ENCODE peak calls at places on chromosomes 5 and 9, in six cellular contexts. M, S, D, U, W and G are unnamed samples.
A peak's percentile ranks its signal among the peaks of the same experiment; 100 is the strongest.

GRCh38 chr5:3595102-3595961 is at the start of gene IRX1:
- DNase-seq in M (no peak), U (no peak), D (no peak), S (no peak), W (no peak), G (no peak)

GRCh38 chr9:86907346-86907745 is 40.0 kb downstream of the GAS1 start:
- DNase-seq in W (no peak), U (no peak), S (no peak), D (no peak), M (no peak), G (no peak)

GRCh38 chr5:126519637-126520592 is 75.1 kb downstream of the ALDH7A1 start:
- DNase-seq in D (no peak), U (no peak), M (no peak), W (peak; percentile 75), S (no peak), G (no peak)

GRCh38 chr9:34382054-34382453 is 5.4 kb upstream of the MYORG start:
- DNase-seq in W (no peak), D (no peak), M (no peak), U (no peak), S (no peak), G (no peak)

GRCh38 chr9:1125741-1126140 is 75.6 kb downstream of the DMRT2 start:
- DNase-seq in W (no peak), M (no peak), S (peak; percentile 31), U (no peak), D (no peak), G (no peak)

GRCh38 chr9:96139592-96140251 is 162.3 kb downstream of the HSD17B3 start:
- DNase-seq in M (no peak), U (no peak), S (peak; percentile 48), D (peak; percentile 31), W (no peak), G (peak; percentile 84)

GRCh38 chr5:150294551-150295071 is 5.0 kb upstream of the CAMK2A start:
- DNase-seq in M (no peak), D (no peak), W (no peak), U (no peak), S (no peak), G (no peak)

GRCh38 chr9:15135167-15135792 is 171.7 kb downstream of the TTC39B start:
- DNase-seq in U (peak; percentile 73), M (no peak), W (peak; percentile 61), S (peak; percentile 72), D (peak; percentile 82), G (peak; percentile 80)

GRCh38 chr9:118643118-118643517 is 726.1 kb downstream of the BRINP1 start:
- DNase-seq in U (no peak), W (no peak), M (no peak), S (peak; percentile 53), D (no peak), G (no peak)

GRCh38 chr5:84274585-84275468 is 109.9 kb downstream of the EDIL3 start:
- DNase-seq in W (peak; percentile 2), U (peak; percentile 9), M (no peak), D (peak; percentile 61), S (peak; percentile 38), G (peak; percentile 43)

GRCh38 chr9:13717356-13718057 is 438.0 kb upstream of the MPDZ start:
- DNase-seq in D (peak; percentile 43), S (no peak), M (no peak), U (no peak), W (no peak), G (no peak)

GRCh38 chr9:80797841-80798688 is 891.3 kb downstream of the TLE1 start:
- DNase-seq in M (no peak), W (no peak), S (no peak), D (no peak), U (no peak), G (no peak)

GRCh38 chr9:122128432-122129343 is 30.9 kb downstream of the NDUFA8 start:
- DNase-seq in S (no peak), W (no peak), M (no peak), U (no peak), D (no peak), G (no peak)

GRCh38 chr5:122775713-122776084 is 819 bp downstream of the SNX2 start:
- DNase-seq in D (peak; percentile 63), W (peak; percentile 14), M (no peak), U (no peak), S (peak; percentile 2), G (peak; percentile 71)

GRCh38 chr5:80594810-80595209 is 24.7 kb upstream of the ANKRD34B start:
- DNase-seq in W (no peak), S (no peak), D (no peak), U (no peak), M (no peak), G (no peak)

GRCh38 chr5:16152601-16153568 is 26.7 kb downstream of the MARCHF11 start:
- DNase-seq in S (no peak), M (no peak), U (no peak), W (no peak), D (no peak), G (no peak)

GRCh38 chr9:94212531-94212930 is 46.6 kb upstream of the ZNF169 start:
- DNase-seq in S (no peak), D (no peak), M (no peak), U (no peak), W (no peak), G (no peak)

DNA sequence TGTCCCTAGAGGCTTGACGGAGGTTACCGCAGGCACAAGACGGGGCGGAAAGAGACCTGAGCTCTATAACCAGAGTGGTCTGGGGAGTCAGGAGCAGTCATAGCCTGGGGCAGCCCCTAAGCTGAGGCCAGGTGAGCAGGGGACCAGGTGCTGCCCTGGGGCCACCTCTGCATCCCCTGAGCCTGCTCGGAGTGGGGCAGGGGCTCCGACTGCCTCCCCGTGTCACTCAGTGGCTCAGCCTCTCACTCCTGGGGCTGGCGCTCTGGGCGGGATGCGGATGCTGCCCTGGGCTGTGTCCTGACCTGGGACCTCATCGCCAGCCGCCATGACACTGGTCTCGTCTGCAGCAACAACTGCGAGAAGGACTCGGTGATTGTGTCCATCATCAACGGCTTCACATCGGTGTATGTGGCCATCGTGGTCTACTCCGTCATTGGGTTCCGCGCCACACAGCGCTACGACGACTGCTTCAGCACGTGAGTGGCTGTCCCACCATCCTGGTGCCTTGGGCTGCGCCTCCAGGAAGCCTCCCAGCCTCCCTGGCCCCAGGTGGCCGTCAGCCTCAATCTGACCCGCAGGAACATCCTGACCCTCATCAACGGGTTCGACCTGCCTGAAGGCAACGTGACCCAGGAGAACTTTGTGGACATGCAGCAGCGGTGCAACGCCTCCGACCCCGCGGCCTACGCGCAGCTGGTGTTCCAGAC is 8.8 kb upstream of the SLC6A18 start:
- DNase-seq in U (no peak), D (no peak), M (no peak), S (no peak), W (no peak), G (no peak)
- TF ChIP-seq MYC in U (no peak), D (no peak), M (no peak), S (no peak), W (no peak), G (no peak)

DNA sequence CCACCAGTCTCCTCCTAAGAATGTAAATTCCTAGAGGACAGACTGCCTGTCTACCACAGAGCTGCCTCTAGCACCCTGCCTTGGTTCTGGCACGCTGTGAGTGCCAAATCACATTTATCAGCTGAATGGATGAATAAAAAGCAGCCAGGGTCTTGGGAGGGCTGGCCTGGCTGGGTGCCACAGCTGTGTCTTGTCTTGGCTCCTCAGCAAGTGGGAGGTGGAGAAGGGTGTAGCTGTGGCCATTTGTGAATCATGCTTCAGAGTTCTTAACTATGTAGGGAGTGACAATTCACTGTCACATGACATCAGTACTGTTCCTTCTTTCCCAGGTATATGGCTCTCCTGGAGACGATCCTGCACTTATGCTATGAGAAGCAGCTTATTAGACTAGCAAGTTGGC is 70.6 kb downstream of the DCP2 start:
- DNase-seq in D (no peak), S (peak; percentile 50), M (no peak), W (peak; percentile 73), U (no peak), G (no peak)
- TF ChIP-seq MYC in D (no peak), S (no peak), M (no peak), W (no peak), U (no peak), G (no peak)

GRCh38 chr5:139896718-139897117 is 101.1 kb downstream of the PSD2 start:
- DNase-seq in M (no peak), U (no peak), S (no peak), D (no peak), W (no peak), G (no peak)
- TF ChIP-seq MYC in M (no peak), U (no peak), S (no peak), D (no peak), W (no peak), G (no peak)

GRCh38 chr5:76694317-76694716 is 21.6 kb upstream of the F2R start:
- DNase-seq in U (no peak), D (no peak), W (no peak), M (no peak), S (no peak), G (no peak)
- TF ChIP-seq MYC in U (no peak), D (no peak), W (no peak), M (no peak), S (no peak), G (no peak)

DNA sequence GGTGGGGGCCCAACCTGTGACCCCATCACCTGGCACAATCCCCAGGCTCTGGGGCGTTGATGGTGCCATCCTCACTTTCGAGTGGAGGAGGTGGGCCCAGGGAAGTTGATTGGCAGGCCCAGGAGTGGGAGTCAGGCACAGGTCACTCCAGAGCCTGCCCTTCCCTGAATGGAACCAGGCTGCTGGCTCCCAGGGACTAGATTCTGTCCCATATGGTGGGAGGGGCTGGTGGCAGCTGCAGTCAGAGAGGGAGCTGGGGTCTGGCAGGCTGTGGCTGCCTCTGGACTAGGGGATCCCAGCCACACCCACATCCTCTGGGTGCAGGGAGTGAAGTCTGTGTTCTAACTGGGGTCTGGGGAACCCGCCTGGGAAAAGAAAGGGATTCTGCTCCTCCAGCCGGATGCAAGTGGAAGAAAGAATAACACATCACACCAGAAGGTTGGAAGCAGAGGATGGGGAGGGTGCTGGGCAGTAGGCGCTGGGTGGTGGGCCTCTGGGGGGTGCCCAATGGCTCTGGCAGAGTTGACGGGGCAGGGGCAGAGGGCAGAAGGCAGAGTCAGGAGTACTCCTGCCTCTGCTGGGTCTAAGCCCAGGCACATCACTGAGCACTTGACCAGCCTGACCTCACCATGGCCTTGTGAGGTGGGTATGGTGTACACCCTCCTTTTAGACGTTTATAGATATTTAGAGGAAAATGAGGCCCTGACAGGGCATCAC is 25.8 kb downstream of the CEL start:
- DNase-seq in M (no peak), U (no peak), S (no peak), W (no peak), D (no peak), G (no peak)
- TF ChIP-seq MYC in M (no peak), U (no peak), S (no peak), W (no peak), D (no peak), G (no peak)

DNA sequence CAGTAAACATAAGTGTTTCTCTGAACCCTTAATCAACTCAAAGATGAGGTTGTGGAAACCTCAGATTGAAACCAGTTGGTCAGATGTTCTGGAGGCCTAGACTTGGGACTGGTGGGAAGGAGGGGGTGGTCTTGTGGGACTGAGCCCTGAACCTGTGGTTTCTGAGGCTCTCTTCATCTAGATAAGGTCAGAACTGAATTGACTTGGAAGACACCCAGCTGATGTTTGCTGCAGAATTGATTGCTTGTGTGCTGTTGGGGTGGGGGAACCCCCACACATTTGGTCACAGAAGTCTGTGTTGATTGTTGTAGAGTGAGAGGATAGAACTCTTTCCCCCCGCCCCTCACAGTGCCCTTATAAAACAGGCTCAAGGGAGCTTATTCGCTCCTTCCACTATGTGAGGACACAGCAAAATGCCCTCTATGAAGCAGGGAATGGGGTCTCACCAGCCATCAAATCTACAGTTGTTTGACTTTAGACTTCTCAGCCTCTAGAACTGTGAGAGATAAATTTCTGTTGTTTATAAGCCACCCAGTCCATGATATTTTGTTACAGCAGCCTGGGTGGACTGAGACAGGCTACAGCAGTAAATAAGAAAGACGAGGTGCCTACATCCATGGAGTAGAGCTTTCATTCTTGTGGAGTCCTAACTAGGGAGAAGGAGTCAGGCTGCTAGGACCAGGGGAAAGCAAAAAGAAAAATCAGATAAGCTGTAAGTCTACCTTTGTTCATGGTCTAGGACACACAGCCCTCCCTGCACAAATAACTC is 25.7 kb upstream of the UGCG start:
- DNase-seq in M (peak; percentile 17), W (no peak), D (no peak), S (no peak), U (no peak), G (no peak)
- TF ChIP-seq MYC in M (no peak), W (no peak), D (no peak), S (no peak), U (no peak), G (no peak)